ENCODE peak calls at places on chromosomes 16 and 17, in eight cellular contexts. One of them, this sample, is unnamed.
A peak's percentile ranks its signal among the peaks of the same experiment; 100 is the strongest.

GRCh38 chr16:59148756-59149155 is 414.6 kb upstream of the GOT2 start:
- DNase-seq in pancreas: no peak
- DNase-seq in fibroblast of lung: no peak
- DNase-seq in adipocyte: no peak
- DNase-seq in effector memory CD4-positive, alpha-beta T cell: no peak
- DNase-seq in right atrium auricular region: no peak
- DNase-seq in AG04450: no peak
- DNase-seq in tibial artery: no peak
- DNase-seq in this sample: no peak

GRCh38 chr16:49354991-49355390 is 18.6 kb upstream of the C16orf78 start:
- DNase-seq in fibroblast of lung: no peak
- DNase-seq in tibial artery: peak; percentile 41
- DNase-seq in adipocyte: no peak
- DNase-seq in effector memory CD4-positive, alpha-beta T cell: no peak
- DNase-seq in pancreas: no peak
- DNase-seq in right atrium auricular region: no peak
- DNase-seq in AG04450: no peak
- DNase-seq in this sample: no peak

GRCh38 chr16:17885659-17886200 is 415.0 kb upstream of the XYLT1 start:
- DNase-seq in AG04450: no peak
- DNase-seq in effector memory CD4-positive, alpha-beta T cell: no peak
- DNase-seq in tibial artery: no peak
- DNase-seq in fibroblast of lung: no peak
- DNase-seq in pancreas: no peak
- DNase-seq in adipocyte: no peak
- DNase-seq in right atrium auricular region: no peak
- DNase-seq in this sample: no peak

GRCh38 chr16:48559462-48560211 is 50.3 kb downstream of the N4BP1 start:
- DNase-seq in fibroblast of lung: no peak
- DNase-seq in AG04450: no peak
- DNase-seq in effector memory CD4-positive, alpha-beta T cell: no peak
- DNase-seq in pancreas: no peak
- DNase-seq in tibial artery: no peak
- DNase-seq in right atrium auricular region: no peak
- DNase-seq in adipocyte: no peak
- DNase-seq in this sample: no peak

GRCh38 chr16:67237396-67238277 is 9.6 kb downstream of the FHOD1 start:
- DNase-seq in AG04450: no peak
- DNase-seq in tibial artery: no peak
- DNase-seq in adipocyte: no peak
- DNase-seq in effector memory CD4-positive, alpha-beta T cell: no peak
- DNase-seq in fibroblast of lung: no peak
- DNase-seq in pancreas: no peak
- DNase-seq in right atrium auricular region: no peak
- DNase-seq in this sample: no peak

GRCh38 chr17:77822302-77823030 is 136.0 kb upstream of the TNRC6C start:
- DNase-seq in right atrium auricular region: peak; percentile 72
- DNase-seq in effector memory CD4-positive, alpha-beta T cell: no peak
- DNase-seq in pancreas: no peak
- DNase-seq in AG04450: no peak
- DNase-seq in adipocyte: no peak
- DNase-seq in tibial artery: peak; percentile 75
- DNase-seq in fibroblast of lung: no peak
- DNase-seq in this sample: no peak

GRCh38 chr17:19363114-19363438 is 553 bp upstream of the B9D1 start:
- DNase-seq in pancreas: no peak
- DNase-seq in adipocyte: no peak
- DNase-seq in fibroblast of lung: no peak
- DNase-seq in effector memory CD4-positive, alpha-beta T cell: no peak
- DNase-seq in AG04450: no peak
- DNase-seq in tibial artery: no peak
- DNase-seq in right atrium auricular region: no peak
- DNase-seq in this sample: no peak

GRCh38 chr16:8725513-8726178 is 51.2 kb downstream of the ABAT start:
- DNase-seq in adipocyte: no peak
- DNase-seq in tibial artery: no peak
- DNase-seq in pancreas: no peak
- DNase-seq in effector memory CD4-positive, alpha-beta T cell: no peak
- DNase-seq in right atrium auricular region: no peak
- DNase-seq in fibroblast of lung: no peak
- DNase-seq in AG04450: no peak
- DNase-seq in this sample: no peak

GRCh38 chr17:60495260-60495659 is 30.8 kb downstream of the APPBP2 start:
- DNase-seq in tibial artery: no peak
- DNase-seq in pancreas: no peak
- DNase-seq in fibroblast of lung: no peak
- DNase-seq in effector memory CD4-positive, alpha-beta T cell: no peak
- DNase-seq in AG04450: no peak
- DNase-seq in adipocyte: no peak
- DNase-seq in right atrium auricular region: no peak
- DNase-seq in this sample: no peak

GRCh38 chr17:17183744-17184143 is 22.4 kb downstream of the PLD6 start:
- DNase-seq in effector memory CD4-positive, alpha-beta T cell: no peak
- DNase-seq in adipocyte: no peak
- DNase-seq in pancreas: no peak
- DNase-seq in tibial artery: no peak
- DNase-seq in AG04450: no peak
- DNase-seq in right atrium auricular region: no peak
- DNase-seq in fibroblast of lung: no peak
- DNase-seq in this sample: no peak
- H3K27me3 ChIP-seq in effector memory CD4-positive, alpha-beta T cell: no peaks in the 10 kb centered on the region
- H3K27me3 ChIP-seq in adipocyte: no peaks in the 10 kb centered on the region
- H3K27me3 ChIP-seq in pancreas: no peaks in the 10 kb centered on the region
- H3K27me3 ChIP-seq in tibial artery: no peaks in the 10 kb centered on the region
- H3K27me3 ChIP-seq in AG04450: no peaks in the 10 kb centered on the region
- H3K27me3 ChIP-seq in right atrium auricular region: no peaks in the 10 kb centered on the region
- H3K27me3 ChIP-seq in fibroblast of lung: no peaks in the 10 kb centered on the region
- H3K27me3 ChIP-seq in this sample: no peaks in the 10 kb centered on the region

GRCh38 chr16:88994704-88995103 is 17.7 kb upstream of the CBFA2T3 start:
- DNase-seq in adipocyte: no peak
- DNase-seq in effector memory CD4-positive, alpha-beta T cell: no peak
- DNase-seq in AG04450: no peak
- DNase-seq in pancreas: no peak
- DNase-seq in right atrium auricular region: no peak
- DNase-seq in tibial artery: no peak
- DNase-seq in fibroblast of lung: no peak
- DNase-seq in this sample: no peak

GRCh38 chr16:88991813-88992350 is 14.9 kb upstream of the CBFA2T3 start:
- DNase-seq in AG04450: no peak
- DNase-seq in effector memory CD4-positive, alpha-beta T cell: no peak
- DNase-seq in adipocyte: no peak
- DNase-seq in pancreas: no peak
- DNase-seq in right atrium auricular region: no peak
- DNase-seq in fibroblast of lung: no peak
- DNase-seq in tibial artery: no peak
- DNase-seq in this sample: no peak

GRCh38 chr16:88992351-88993005 is 15.5 kb upstream of the CBFA2T3 start:
- DNase-seq in right atrium auricular region: no peak
- DNase-seq in adipocyte: no peak
- DNase-seq in pancreas: no peak
- DNase-seq in tibial artery: no peak
- DNase-seq in fibroblast of lung: no peak
- DNase-seq in effector memory CD4-positive, alpha-beta T cell: no peak
- DNase-seq in AG04450: no peak
- DNase-seq in this sample: no peak

GRCh38 chr16:88993946-88994600 is 17.1 kb upstream of the CBFA2T3 start:
- DNase-seq in pancreas: no peak
- DNase-seq in fibroblast of lung: no peak
- DNase-seq in AG04450: no peak
- DNase-seq in right atrium auricular region: no peak
- DNase-seq in adipocyte: no peak
- DNase-seq in effector memory CD4-positive, alpha-beta T cell: no peak
- DNase-seq in tibial artery: no peak
- DNase-seq in this sample: no peak

DNA sequence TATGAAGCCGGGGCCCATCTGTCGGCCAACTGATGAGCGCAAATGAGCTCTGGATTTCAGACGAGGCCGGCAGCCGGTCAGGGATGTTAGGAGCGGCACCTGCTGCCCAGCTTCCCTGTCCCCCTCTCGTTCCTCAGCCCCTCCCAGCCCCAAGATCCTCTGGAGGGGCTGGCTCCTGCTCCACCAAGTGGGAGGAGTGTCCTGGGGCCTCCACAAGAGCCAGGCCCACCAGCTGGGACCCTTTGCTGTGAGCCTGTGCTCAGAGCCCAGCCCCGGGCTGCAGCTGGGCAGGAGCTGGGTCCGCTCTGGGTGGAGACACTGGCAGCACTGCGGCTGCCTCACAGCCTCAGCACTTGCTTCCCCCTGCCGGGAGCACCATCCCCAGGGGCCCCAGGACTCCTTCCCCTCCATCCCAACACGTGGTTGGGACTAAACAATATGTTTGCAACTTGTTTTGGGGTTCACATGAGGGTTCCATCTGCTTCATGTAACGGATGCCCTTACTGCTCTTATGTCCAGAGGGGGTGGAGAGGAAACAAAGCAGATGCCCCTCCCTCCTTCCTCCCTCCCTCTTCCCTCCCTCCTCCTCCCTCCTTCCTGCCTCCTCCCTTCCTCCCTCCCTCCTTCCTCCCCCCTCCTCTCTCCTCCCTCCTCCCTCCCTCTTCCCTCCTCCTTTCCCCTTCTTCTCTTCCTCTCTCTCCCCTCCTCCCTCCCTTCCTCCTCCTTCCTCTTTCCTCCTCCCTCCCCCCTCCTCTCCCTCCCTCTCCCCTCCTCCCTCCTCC is 16.2 kb upstream of the CBFA2T3 start:
- DNase-seq in adipocyte: no peak
- DNase-seq in pancreas: no peak
- DNase-seq in tibial artery: no peak
- DNase-seq in right atrium auricular region: no peak
- DNase-seq in effector memory CD4-positive, alpha-beta T cell: no peak
- DNase-seq in fibroblast of lung: peak; percentile 4
- DNase-seq in AG04450: no peak
- DNase-seq in this sample: no peak
- H3K27me3 ChIP-seq in adipocyte: peaks cover 56% of the 10 kb centered on the region
- H3K27me3 ChIP-seq in pancreas: no peaks in the 10 kb centered on the region
- H3K27me3 ChIP-seq in tibial artery: peaks cover 74% of the 10 kb centered on the region
- H3K27me3 ChIP-seq in right atrium auricular region: no peaks in the 10 kb centered on the region
- H3K27me3 ChIP-seq in effector memory CD4-positive, alpha-beta T cell: peaks cover 4% of the 10 kb centered on the region
- H3K27me3 ChIP-seq in fibroblast of lung: peaks cover 3% of the 10 kb centered on the region
- H3K27me3 ChIP-seq in AG04450: peaks cover 47% of the 10 kb centered on the region
- H3K27me3 ChIP-seq in this sample: peaks cover 39% of the 10 kb centered on the region

GRCh38 chr17:79786930-79787643 is 9.1 kb downstream of the CBX2 start:
- DNase-seq in right atrium auricular region: no peak
- DNase-seq in tibial artery: no peak
- DNase-seq in pancreas: peak; percentile 9
- DNase-seq in fibroblast of lung: no peak
- DNase-seq in adipocyte: no peak
- DNase-seq in effector memory CD4-positive, alpha-beta T cell: no peak
- DNase-seq in AG04450: no peak
- DNase-seq in this sample: no peak

GRCh38 chr17:79783891-79784290 is 5.9 kb downstream of the CBX2 start:
- DNase-seq in right atrium auricular region: no peak
- DNase-seq in fibroblast of lung: no peak
- DNase-seq in pancreas: peak; percentile 34
- DNase-seq in tibial artery: no peak
- DNase-seq in AG04450: no peak
- DNase-seq in adipocyte: no peak
- DNase-seq in effector memory CD4-positive, alpha-beta T cell: no peak
- DNase-seq in this sample: no peak

GRCh38 chr17:79785017-79785899 is 7.3 kb downstream of the CBX2 start:
- DNase-seq in AG04450: no peak
- DNase-seq in tibial artery: no peak
- DNase-seq in right atrium auricular region: no peak
- DNase-seq in fibroblast of lung: no peak
- DNase-seq in effector memory CD4-positive, alpha-beta T cell: no peak
- DNase-seq in pancreas: peak; percentile 12
- DNase-seq in adipocyte: no peak
- DNase-seq in this sample: no peak

GRCh38 chr17:79784353-79785016 is 6.5 kb downstream of the CBX2 start:
- DNase-seq in right atrium auricular region: no peak
- DNase-seq in AG04450: no peak
- DNase-seq in tibial artery: no peak
- DNase-seq in adipocyte: no peak
- DNase-seq in pancreas: peak; percentile 27
- DNase-seq in effector memory CD4-positive, alpha-beta T cell: no peak
- DNase-seq in fibroblast of lung: no peak
- DNase-seq in this sample: no peak

DNA sequence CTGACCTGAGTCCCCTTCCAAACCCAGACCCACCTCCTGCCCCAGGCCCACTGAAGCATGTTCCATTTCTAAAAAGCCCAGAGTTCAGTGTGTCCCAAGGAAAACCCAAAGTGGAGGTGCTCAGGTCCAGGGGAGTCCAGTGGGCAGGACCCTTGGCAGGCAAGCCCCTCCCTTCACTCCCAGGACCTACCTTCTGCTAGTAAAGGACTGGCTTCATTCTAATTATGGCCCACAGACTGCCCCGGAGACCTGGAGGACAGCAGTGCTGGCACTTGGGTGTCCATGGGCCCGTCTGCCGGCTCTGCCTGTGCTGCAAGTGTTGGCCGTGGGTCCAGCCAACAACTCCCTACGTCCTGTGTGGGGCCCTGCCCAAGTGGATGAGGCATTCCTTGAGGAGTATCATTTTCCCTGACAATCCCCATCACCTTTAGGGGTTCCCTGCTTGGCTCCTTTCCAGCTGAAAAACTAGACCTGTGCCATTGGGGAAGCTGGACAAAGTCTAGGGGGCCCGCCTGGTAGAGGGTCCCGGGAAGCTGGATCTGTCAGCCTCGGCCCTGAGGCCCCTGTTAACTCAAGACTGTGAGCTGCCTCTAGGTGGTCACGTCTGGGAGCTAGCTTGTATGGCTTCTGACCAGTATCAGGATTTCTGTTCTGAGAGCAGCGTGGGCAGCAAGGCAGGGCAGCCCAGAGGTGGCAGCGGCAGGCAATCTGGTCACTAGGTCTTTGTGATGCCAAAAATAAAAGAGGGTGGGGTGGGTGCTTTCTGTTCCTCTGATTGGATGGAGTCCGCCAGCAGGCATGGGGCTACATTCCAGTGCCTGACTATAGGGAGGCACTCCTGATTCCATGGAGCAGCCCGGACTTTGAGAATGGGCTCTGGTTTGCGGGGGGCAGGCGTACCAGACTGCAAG is 8.2 kb downstream of the CBX2 start:
- DNase-seq in right atrium auricular region: no peak
- DNase-seq in fibroblast of lung: no peak
- DNase-seq in effector memory CD4-positive, alpha-beta T cell: no peak
- DNase-seq in AG04450: no peak
- DNase-seq in tibial artery: no peak
- DNase-seq in adipocyte: no peak
- DNase-seq in pancreas: peak; percentile 25
- DNase-seq in this sample: no peak
- H3K27me3 ChIP-seq in right atrium auricular region: peaks cover 29% of the 10 kb centered on the region
- H3K27me3 ChIP-seq in fibroblast of lung: peaks cover 26% of the 10 kb centered on the region
- H3K27me3 ChIP-seq in effector memory CD4-positive, alpha-beta T cell: peaks cover 35% of the 10 kb centered on the region
- H3K27me3 ChIP-seq in AG04450: peaks cover 39% of the 10 kb centered on the region
- H3K27me3 ChIP-seq in tibial artery: peaks cover 99% of the 10 kb centered on the region
- H3K27me3 ChIP-seq in adipocyte: peaks cover 73% of the 10 kb centered on the region
- H3K27me3 ChIP-seq in pancreas: peaks cover 5% of the 10 kb centered on the region
- H3K27me3 ChIP-seq in this sample: peaks cover 27% of the 10 kb centered on the region

DNA sequence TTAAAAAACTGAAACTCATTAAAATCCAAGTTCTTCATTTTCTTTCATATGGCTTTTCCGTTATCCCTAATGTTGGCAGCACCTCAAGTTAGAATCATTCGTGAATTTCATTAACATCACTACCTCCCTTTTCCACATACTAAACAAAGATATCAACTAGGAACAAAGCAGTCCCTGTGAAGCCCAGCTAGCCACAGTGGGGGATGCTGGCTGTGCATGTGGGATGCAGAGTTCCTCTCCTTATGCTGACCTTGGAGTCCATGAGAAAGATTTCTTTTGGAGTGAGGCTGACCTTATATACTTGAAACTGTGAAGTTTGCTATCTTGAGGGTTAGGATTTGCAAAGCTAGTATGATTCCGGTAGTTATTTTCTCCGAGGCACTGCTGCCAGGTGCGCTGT is 117.6 kb downstream of the TANGO6 start:
- DNase-seq in tibial artery: no peak
- DNase-seq in pancreas: no peak
- DNase-seq in effector memory CD4-positive, alpha-beta T cell: no peak
- DNase-seq in fibroblast of lung: no peak
- DNase-seq in AG04450: no peak
- DNase-seq in adipocyte: no peak
- DNase-seq in right atrium auricular region: no peak
- DNase-seq in this sample: no peak
- H3K27me3 ChIP-seq in tibial artery: no peaks in the 10 kb centered on the region
- H3K27me3 ChIP-seq in pancreas: no peaks in the 10 kb centered on the region
- H3K27me3 ChIP-seq in effector memory CD4-positive, alpha-beta T cell: no peaks in the 10 kb centered on the region
- H3K27me3 ChIP-seq in fibroblast of lung: no peaks in the 10 kb centered on the region
- H3K27me3 ChIP-seq in AG04450: no peaks in the 10 kb centered on the region
- H3K27me3 ChIP-seq in adipocyte: no peaks in the 10 kb centered on the region
- H3K27me3 ChIP-seq in right atrium auricular region: no peaks in the 10 kb centered on the region
- H3K27me3 ChIP-seq in this sample: no peaks in the 10 kb centered on the region

This sample was measured in dorsolateral prefrontal cortex.